ENCODE peak calls at places on chromosomes 3 and 15, in six cellular contexts. One of them, this sample, is unnamed.

GRCh38 chr3:24033818-24034217 is 88.7 kb downstream of the NR1D2 start:
- DNase-seq in A549: no peak
- DNase-seq in sigmoid colon: no peak
- DNase-seq in tibial nerve: no peak
- DNase-seq in stomach: no peak
- DNase-seq in ovary: no peak
- DNase-seq in this sample: no peak

GRCh38 chr3:179750720-179751328 is 98.0 kb downstream of the USP13 start:
- DNase-seq in tibial nerve: no peak
- DNase-seq in sigmoid colon: no peak
- DNase-seq in A549: no peak
- DNase-seq in stomach: no peak
- DNase-seq in ovary: no peak
- DNase-seq in this sample: peak; percentile 21

GRCh38 chr3:160577551-160578195 is 12.3 kb upstream of the KPNA4 start:
- DNase-seq in sigmoid colon: no peak
- DNase-seq in stomach: no peak
- DNase-seq in A549: no peak
- DNase-seq in ovary: no peak
- DNase-seq in tibial nerve: no peak
- DNase-seq in this sample: no peak

GRCh38 chr3:126356373-126357298 is 572 bp downstream of the KLF15 start:
- DNase-seq in stomach: no peak
- DNase-seq in sigmoid colon: peak; percentile 82
- DNase-seq in ovary: peak; percentile 72
- DNase-seq in A549: no peak
- DNase-seq in tibial nerve: no peak
- DNase-seq in this sample: no peak

GRCh38 chr3:46707601-46708011 is 6.4 kb downstream of the TMIE start:
- DNase-seq in tibial nerve: no peak
- DNase-seq in ovary: peak; percentile 6
- DNase-seq in stomach: no peak
- DNase-seq in A549: no peak
- DNase-seq in sigmoid colon: peak; percentile 56
- DNase-seq in this sample: no peak

GRCh38 chr15:29669823-29670222 is 152.4 kb downstream of the TJP1 start:
- DNase-seq in sigmoid colon: no peak
- DNase-seq in A549: no peak
- DNase-seq in tibial nerve: no peak
- DNase-seq in stomach: no peak
- DNase-seq in ovary: no peak
- DNase-seq in this sample: no peak

GRCh38 chr3:71389911-71390573 is 193.5 kb downstream of the FOXP1 start:
- DNase-seq in ovary: peak; percentile 28
- DNase-seq in sigmoid colon: peak; percentile 76
- DNase-seq in tibial nerve: peak; percentile 32
- DNase-seq in stomach: peak; percentile 74
- DNase-seq in A549: no peak
- DNase-seq in this sample: no peak

GRCh38 chr15:99135194-99135593 is 30.3 kb downstream of the SYNM start:
- DNase-seq in ovary: no peak
- DNase-seq in tibial nerve: no peak
- DNase-seq in stomach: no peak
- DNase-seq in sigmoid colon: no peak
- DNase-seq in A549: no peak
- DNase-seq in this sample: no peak

GRCh38 chr15:64251121-64251520 is 88.3 kb upstream of the PPIB start:
- DNase-seq in tibial nerve: no peak
- DNase-seq in sigmoid colon: no peak
- DNase-seq in stomach: no peak
- DNase-seq in ovary: no peak
- DNase-seq in A549: no peak
- DNase-seq in this sample: no peak

GRCh38 chr15:76336254-76337046 is at the start of gene ISL2:
- DNase-seq in sigmoid colon: peak; percentile 97
- DNase-seq in tibial nerve: no peak
- DNase-seq in stomach: peak; percentile 67
- DNase-seq in ovary: no peak
- DNase-seq in A549: peak; percentile 100
- DNase-seq in this sample: peak; percentile 99

GRCh38 chr15:25438601-25439455 is at the start of gene UBE3A:
- DNase-seq in tibial nerve: peak; percentile 84
- DNase-seq in A549: peak; percentile 31
- DNase-seq in stomach: peak; percentile 93
- DNase-seq in sigmoid colon: peak; percentile 95
- DNase-seq in ovary: peak; percentile 90
- DNase-seq in this sample: peak; percentile 90
- TF ChIP-seq EP300 in tibial nerve: no peak
- TF ChIP-seq EP300 in A549: no peak
- TF ChIP-seq EP300 in stomach: no peak
- TF ChIP-seq EP300 in sigmoid colon: no peak
- TF ChIP-seq EP300 in ovary: no peak
- TF ChIP-seq EP300 in this sample: no peak

GRCh38 chr15:94075349-94075748 is 156.0 kb upstream of the MCTP2 start:
- DNase-seq in ovary: peak; percentile 90
- DNase-seq in A549: no peak
- DNase-seq in tibial nerve: peak; percentile 89
- DNase-seq in sigmoid colon: peak; percentile 94
- DNase-seq in stomach: peak; percentile 29
- DNase-seq in this sample: no peak
- TF ChIP-seq EP300 in ovary: peak; percentile 88
- TF ChIP-seq EP300 in A549: no peak
- TF ChIP-seq EP300 in tibial nerve: peak; percentile 91
- TF ChIP-seq EP300 in sigmoid colon: peak; percentile 81
- TF ChIP-seq EP300 in stomach: peak; percentile 87
- TF ChIP-seq EP300 in this sample: no peak

DNA sequence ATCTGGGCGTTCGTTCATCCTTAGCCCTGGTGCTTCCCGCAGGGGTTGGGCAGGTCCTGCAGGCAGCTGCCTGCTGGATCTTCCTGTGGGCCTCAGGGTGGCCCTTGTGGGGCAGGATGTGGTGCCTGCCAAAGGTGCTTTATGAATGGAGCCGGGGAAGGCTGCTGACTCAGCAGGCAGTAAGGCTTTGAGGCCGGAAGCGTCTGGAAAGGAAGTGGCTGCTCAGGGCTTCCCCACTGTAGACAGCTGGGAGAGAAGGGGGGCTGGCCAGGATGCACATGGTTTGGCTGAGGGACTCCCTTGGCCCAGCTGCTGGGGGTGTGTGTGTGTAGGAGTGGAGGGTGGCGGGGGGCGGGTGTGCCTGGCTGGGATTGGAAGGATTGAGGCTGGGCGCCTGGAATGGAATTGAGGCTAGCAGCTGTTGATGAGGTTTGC is 12.9 kb downstream of the CD276 start:
- DNase-seq in stomach: peak; percentile 78
- DNase-seq in ovary: peak; percentile 87
- DNase-seq in tibial nerve: peak; percentile 70
- DNase-seq in A549: no peak
- DNase-seq in sigmoid colon: peak; percentile 93
- DNase-seq in this sample: peak; percentile 37
- TF ChIP-seq EP300 in stomach: no peak
- TF ChIP-seq EP300 in ovary: no peak
- TF ChIP-seq EP300 in tibial nerve: peak; percentile 40
- TF ChIP-seq EP300 in A549: no peak
- TF ChIP-seq EP300 in sigmoid colon: no peak
- TF ChIP-seq EP300 in this sample: no peak

GRCh38 chr3:42545284-42545900 is 36.4 kb downstream of the SEC22C start:
- DNase-seq in sigmoid colon: peak; percentile 41
- DNase-seq in ovary: no peak
- DNase-seq in A549: no peak
- DNase-seq in stomach: no peak
- DNase-seq in tibial nerve: no peak
- DNase-seq in this sample: no peak

GRCh38 chr3:42547401-42547945 is 34.3 kb downstream of the SEC22C start:
- DNase-seq in ovary: peak; percentile 62
- DNase-seq in stomach: peak; percentile 82
- DNase-seq in sigmoid colon: peak; percentile 78
- DNase-seq in A549: peak; percentile 47
- DNase-seq in tibial nerve: peak; percentile 42
- DNase-seq in this sample: peak; percentile 81

GRCh38 chr3:42546691-42547213 is 35.0 kb downstream of the SEC22C start:
- DNase-seq in sigmoid colon: peak; percentile 27
- DNase-seq in stomach: no peak
- DNase-seq in A549: no peak
- DNase-seq in tibial nerve: no peak
- DNase-seq in ovary: no peak
- DNase-seq in this sample: no peak

GRCh38 chr3:42541079-42541478 is 38.6 kb downstream of the VIPR1 start:
- DNase-seq in sigmoid colon: peak; percentile 36
- DNase-seq in stomach: no peak
- DNase-seq in ovary: no peak
- DNase-seq in A549: no peak
- DNase-seq in tibial nerve: no peak
- DNase-seq in this sample: no peak

GRCh38 chr3:42544492-42545283 is 37.1 kb downstream of the SEC22C start:
- DNase-seq in stomach: peak; percentile 85
- DNase-seq in ovary: no peak
- DNase-seq in A549: no peak
- DNase-seq in tibial nerve: peak; percentile 13
- DNase-seq in sigmoid colon: peak; percentile 59
- DNase-seq in this sample: no peak
- TF ChIP-seq EP300 in stomach: no peak
- TF ChIP-seq EP300 in ovary: no peak
- TF ChIP-seq EP300 in A549: no peak
- TF ChIP-seq EP300 in tibial nerve: peak; percentile 18
- TF ChIP-seq EP300 in sigmoid colon: no peak
- TF ChIP-seq EP300 in this sample: no peak

DNA sequence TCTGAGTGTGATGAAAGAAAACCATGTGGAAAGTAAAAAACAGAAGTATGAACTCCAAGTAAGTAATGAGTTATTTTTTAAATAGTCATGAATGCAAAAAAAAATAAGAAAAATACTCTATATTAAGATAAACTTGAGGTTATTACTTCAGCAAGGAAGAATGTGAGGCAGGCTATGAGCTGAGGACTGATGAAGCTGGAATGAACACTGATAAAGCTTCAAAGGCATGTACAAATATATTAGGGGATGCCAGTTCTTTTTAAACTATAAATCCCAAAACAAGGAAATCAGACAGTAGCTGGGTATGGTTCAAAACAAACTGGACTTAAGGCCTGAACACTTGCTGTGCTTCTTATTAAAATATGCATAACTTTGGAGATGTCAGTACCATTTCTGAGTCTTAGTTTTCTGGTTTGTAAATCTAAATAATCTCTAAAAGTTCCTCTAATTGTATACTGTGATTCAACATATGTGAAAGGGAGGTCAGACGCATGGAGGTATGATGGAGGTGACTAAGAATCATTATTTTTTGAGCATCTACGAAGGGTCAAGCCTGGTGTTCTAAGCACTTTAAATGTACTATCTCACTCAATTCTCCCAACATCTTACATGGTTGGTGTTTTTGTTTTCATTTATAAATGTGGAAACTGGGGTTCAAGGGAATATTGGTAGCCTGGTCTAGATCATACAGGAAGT is 59.7 kb downstream of the COL6A6 start:
- DNase-seq in ovary: no peak
- DNase-seq in tibial nerve: no peak
- DNase-seq in stomach: no peak
- DNase-seq in sigmoid colon: no peak
- DNase-seq in A549: no peak
- DNase-seq in this sample: no peak
- TF ChIP-seq EP300 in ovary: no peak
- TF ChIP-seq EP300 in tibial nerve: no peak
- TF ChIP-seq EP300 in stomach: no peak
- TF ChIP-seq EP300 in sigmoid colon: no peak
- TF ChIP-seq EP300 in A549: no peak
- TF ChIP-seq EP300 in this sample: no peak

GRCh38 chr3:187931770-187932278 is 186.6 kb upstream of the BCL6 start:
- DNase-seq in stomach: no peak
- DNase-seq in ovary: no peak
- DNase-seq in sigmoid colon: no peak
- DNase-seq in A549: no peak
- DNase-seq in tibial nerve: no peak
- DNase-seq in this sample: no peak

GRCh38 chr3:187936676-187937075 is 191.4 kb upstream of the BCL6 start:
- DNase-seq in stomach: no peak
- DNase-seq in tibial nerve: no peak
- DNase-seq in A549: no peak
- DNase-seq in ovary: no peak
- DNase-seq in sigmoid colon: no peak
- DNase-seq in this sample: no peak

GRCh38 chr3:187932530-187932929 is 187.3 kb upstream of the BCL6 start:
- DNase-seq in stomach: no peak
- DNase-seq in sigmoid colon: no peak
- DNase-seq in A549: no peak
- DNase-seq in tibial nerve: no peak
- DNase-seq in ovary: no peak
- DNase-seq in this sample: no peak

GRCh38 chr3:187939891-187940290 is 194.6 kb upstream of the BCL6 start:
- DNase-seq in ovary: no peak
- DNase-seq in A549: no peak
- DNase-seq in sigmoid colon: no peak
- DNase-seq in tibial nerve: no peak
- DNase-seq in stomach: no peak
- DNase-seq in this sample: no peak

GRCh38 chr3:187935623-187936156 is 190.4 kb upstream of the BCL6 start:
- DNase-seq in A549: no peak
- DNase-seq in sigmoid colon: no peak
- DNase-seq in ovary: no peak
- DNase-seq in tibial nerve: no peak
- DNase-seq in stomach: no peak
- DNase-seq in this sample: no peak
- TF ChIP-seq EP300 in A549: no peak
- TF ChIP-seq EP300 in sigmoid colon: no peak
- TF ChIP-seq EP300 in ovary: no peak
- TF ChIP-seq EP300 in tibial nerve: no peak
- TF ChIP-seq EP300 in stomach: no peak
- TF ChIP-seq EP300 in this sample: no peak

DNA sequence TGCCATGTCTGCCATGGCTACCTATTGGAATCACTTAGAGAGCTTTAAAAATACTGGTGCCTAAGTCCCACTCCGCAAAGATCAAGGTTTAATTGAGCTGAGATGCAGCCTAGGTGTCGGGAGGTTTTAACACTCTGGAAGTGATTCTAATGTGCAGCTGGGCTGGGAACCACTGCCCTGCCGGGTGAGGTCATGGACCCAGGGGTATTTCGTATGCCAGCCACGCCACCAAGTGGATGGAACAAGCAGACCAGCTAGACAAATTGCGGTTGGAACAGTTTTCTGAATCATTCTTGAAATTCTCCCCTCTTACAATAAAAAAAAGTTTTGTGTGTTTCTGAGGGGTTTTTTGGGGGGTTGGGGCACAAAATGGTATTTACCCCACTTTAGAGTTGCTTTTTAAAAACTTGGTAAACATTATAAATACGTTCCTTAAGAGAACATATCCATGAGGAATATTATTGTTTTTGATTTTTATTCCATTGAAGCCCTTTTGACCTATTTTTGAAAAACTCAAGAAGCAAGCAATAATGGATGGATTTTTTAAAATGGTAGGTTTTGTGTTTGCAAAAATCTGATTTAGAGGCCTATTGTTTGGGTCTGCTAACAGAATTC is 66.2 kb upstream of the CSTA start:
- DNase-seq in sigmoid colon: no peak
- DNase-seq in ovary: no peak
- DNase-seq in A549: peak; percentile 60
- DNase-seq in stomach: peak; percentile 67
- DNase-seq in tibial nerve: peak; percentile 49
- DNase-seq in this sample: peak; percentile 38
- TF ChIP-seq EP300 in sigmoid colon: no peak
- TF ChIP-seq EP300 in ovary: no peak
- TF ChIP-seq EP300 in A549: no peak
- TF ChIP-seq EP300 in stomach: no peak
- TF ChIP-seq EP300 in tibial nerve: no peak
- TF ChIP-seq EP300 in this sample: no peak

This sample was measured in K562.